ENCODE peak calls at places on chromosomes 13 and 19, in seven cellular contexts. P is LNCaP clone FGC, K is cardiac muscle cell, U is neural progenitor cell, O is AG04449, D is fibroblast of the aortic adventitia, R is A549. W is an unnamed sample.
A peak's percentile ranks its signal among the peaks of the same experiment; 100 is the strongest.

GRCh38 chr19:829129-829758 is 1.6 kb downstream of the AZU1 start:
- DNase-seq in R (no peak), O (no peak), P (no peak), U (no peak), D (no peak), K (no peak), W (no peak)

GRCh38 chr19:35123573-35123972 is 8.0 kb downstream of the FXYD3 start:
- DNase-seq in P (no peak), O (no peak), K (no peak), R (no peak), D (no peak), U (no peak), W (no peak)

GRCh38 chr13:20714161-20714560 is 10.7 kb downstream of the IL17D start:
- DNase-seq in P (no peak), R (no peak), O (no peak), D (peak; percentile 64), U (no peak), K (no peak), W (no peak)

GRCh38 chr13:102183509-102184182 is 218.2 kb downstream of the FGF14 start:
- DNase-seq in D (no peak), R (no peak), K (no peak), O (no peak), U (no peak), P (no peak), W (peak; percentile 52)

GRCh38 chr13:24040835-24041234 is 119.7 kb upstream of the SPATA13 start:
- DNase-seq in K (no peak), O (no peak), R (no peak), U (peak; percentile 72), D (no peak), P (no peak), W (no peak)

GRCh38 chr19:53879145-53880037 is 2.6 kb upstream of the PRKCG start:
- DNase-seq in D (peak; percentile 89), O (no peak), R (peak; percentile 92), K (peak; percentile 99), U (peak; percentile 99), P (no peak), W (no peak)

GRCh38 chr19:51136891-51137551 is 5.1 kb upstream of the SIGLEC7 start:
- DNase-seq in U (no peak), D (no peak), O (no peak), R (no peak), K (no peak), P (no peak), W (no peak)

GRCh38 chr13:46168341-46168740 is 13.6 kb downstream of the LCP1 start:
- DNase-seq in P (peak; percentile 88), D (no peak), K (no peak), O (no peak), R (no peak), U (no peak), W (peak; percentile 18)

GRCh38 chr13:97781891-97782305 is 171.6 kb upstream of the IPO5 start:
- DNase-seq in P (no peak), R (no peak), U (no peak), O (no peak), K (no peak), D (no peak), W (no peak)

GRCh38 chr19:38229585-38230073 is 5.6 kb upstream of the DPF1 start:
- DNase-seq in D (peak; percentile 79), O (no peak), U (peak; percentile 93), K (peak; percentile 95), P (no peak), R (peak; percentile 89), W (no peak)

GRCh38 chr19:6108721-6109633 is 1.3 kb downstream of the RFX2 start:
- DNase-seq in D (peak; percentile 87), P (no peak), U (peak; percentile 57), R (peak; percentile 37), O (no peak), K (no peak), W (no peak)

GRCh38 chr19:4360641-4361151 is 17.3 kb downstream of the MPND start:
- DNase-seq in O (no peak), D (no peak), P (no peak), U (no peak), K (no peak), R (no peak), W (no peak)

GRCh38 chr13:47594833-47595232 is 406.2 kb downstream of the SUCLA2 start:
- DNase-seq in O (no peak), U (peak; percentile 23), K (no peak), P (no peak), R (peak; percentile 18), D (no peak), W (no peak)

GRCh38 chr13:47603365-47603764 is 397.7 kb downstream of the SUCLA2 start:
- DNase-seq in R (no peak), O (no peak), P (no peak), D (no peak), U (no peak), K (no peak), W (no peak)

GRCh38 chr13:47598340-47598911 is 402.6 kb downstream of the SUCLA2 start:
- DNase-seq in R (no peak), U (no peak), K (no peak), O (no peak), P (no peak), D (peak; percentile 46), W (no peak)
- TF ChIP-seq CTCF in R (no peak), U (peak; percentile 45), K (peak; percentile 30), O (no peak), P (peak; percentile 8), D (peak; percentile 47), W (peak; percentile 48)

GRCh38 chr19:45931055-45931454 is 16.5 kb upstream of the NANOS2 start:
- DNase-seq in O (no peak), D (no peak), K (no peak), P (no peak), U (no peak), R (no peak), W (no peak)
- TF ChIP-seq CTCF in O (no peak), D (peak; percentile 23), K (no peak), P (no peak), U (no peak), R (no peak), W (peak; percentile 14)

GRCh38 chr13:48875071-48875470 is 100.6 kb upstream of the FNDC3A start:
- DNase-seq in K (no peak), P (no peak), D (no peak), O (no peak), U (no peak), R (no peak), W (no peak)

GRCh38 chr13:48876289-48876688 is 99.4 kb upstream of the FNDC3A start:
- DNase-seq in R (no peak), U (peak; percentile 38), D (no peak), O (no peak), P (no peak), K (no peak), W (no peak)

GRCh38 chr13:48874165-48874564 is 101.5 kb upstream of the FNDC3A start:
- DNase-seq in K (peak; percentile 30), D (no peak), R (no peak), P (no peak), U (no peak), O (no peak), W (no peak)

GRCh38 chr13:48873081-48873480 is 102.6 kb upstream of the FNDC3A start:
- DNase-seq in O (no peak), K (no peak), D (no peak), U (no peak), R (no peak), P (no peak), W (no peak)

GRCh38 chr13:48873598-48873997 is 102.1 kb upstream of the FNDC3A start:
- DNase-seq in P (no peak), U (peak; percentile 18), D (peak; percentile 15), R (peak; percentile 4), K (peak; percentile 23), O (no peak), W (no peak)
- TF ChIP-seq CTCF in P (no peak), U (no peak), D (no peak), R (no peak), K (no peak), O (no peak), W (peak; percentile 10)

GRCh38 chr13:39039033-39039432 is 777 bp downstream of the NHLRC3 start:
- DNase-seq in R (no peak), P (no peak), U (no peak), O (no peak), D (no peak), K (no peak), W (no peak)

GRCh38 chr13:39037410-39037879 is 444 bp downstream of the PROSER1 start:
- DNase-seq in K (no peak), O (no peak), D (no peak), P (no peak), U (no peak), R (no peak), W (no peak)

GRCh38 chr13:39038569-39038898 is 278 bp downstream of the NHLRC3 start:
- DNase-seq in K (no peak), O (no peak), D (no peak), U (no peak), P (no peak), R (peak; percentile 10), W (no peak)

GRCh38 chr13:39036212-39036611 is 1.7 kb downstream of the PROSER1 start:
- DNase-seq in P (no peak), D (peak; percentile 25), K (peak; percentile 24), R (no peak), U (no peak), O (no peak), W (no peak)

DNA sequence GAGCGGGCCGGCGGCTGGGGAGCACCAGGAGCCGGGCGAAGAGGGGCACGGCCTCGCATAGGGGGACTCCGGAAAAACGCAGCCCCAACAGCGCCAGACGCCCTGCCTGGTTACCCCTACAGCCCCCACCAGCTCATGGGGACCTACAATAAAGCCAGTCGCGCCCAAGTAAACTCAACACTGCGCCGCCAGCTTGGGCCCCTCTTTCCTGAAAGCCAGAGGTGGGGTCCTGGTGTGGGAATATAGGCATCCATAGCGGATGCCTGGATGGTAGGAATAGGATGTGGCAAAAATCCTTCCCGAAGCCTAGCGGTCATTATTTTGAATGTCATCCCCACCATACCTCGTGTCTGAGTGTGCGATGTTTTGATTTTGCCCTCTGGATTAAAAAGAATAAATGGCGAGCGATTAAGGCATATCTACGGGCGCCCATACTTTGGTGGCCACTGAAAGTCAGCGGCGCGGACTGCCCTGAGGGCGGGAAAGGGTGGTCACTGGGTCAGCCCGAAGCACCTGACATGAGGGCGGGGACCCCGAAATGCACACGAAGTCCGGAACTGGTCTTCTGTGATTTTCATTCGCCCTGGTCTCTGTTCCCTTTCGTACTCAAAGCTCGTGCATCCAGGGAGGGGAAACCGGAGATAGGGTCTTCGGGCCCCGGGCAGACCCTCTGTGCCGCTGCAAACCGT is at the start of the genes NHLRC3 and PROSER1:
- DNase-seq in O (peak; percentile 53), D (peak; percentile 96), U (peak; percentile 94), P (peak; percentile 46), R (peak; percentile 83), K (peak; percentile 96), W (peak; percentile 68)
- TF ChIP-seq CTCF in O (no peak), D (no peak), U (no peak), P (no peak), R (no peak), K (no peak), W (no peak)

DNA sequence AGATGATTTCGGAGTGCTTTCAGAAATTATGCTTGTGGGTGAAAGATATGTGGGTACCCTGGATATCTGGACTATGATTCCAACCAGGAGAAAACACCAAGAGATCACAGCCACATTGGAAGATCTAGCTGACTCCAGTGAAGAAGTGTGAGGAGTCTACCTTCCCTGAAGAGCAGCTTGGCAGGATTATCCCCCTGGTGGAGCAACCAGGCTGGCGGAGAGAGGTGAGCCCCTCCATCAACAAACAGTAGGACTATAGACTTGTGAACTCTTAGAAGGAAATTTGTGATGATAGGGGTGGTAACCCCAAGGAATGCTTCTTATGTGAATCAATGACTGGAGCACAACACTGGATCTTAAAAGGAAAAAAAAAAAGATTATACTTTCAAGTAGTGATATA is 47.8 kb upstream of the DIAPH3 start:
- DNase-seq in K (no peak), R (no peak), P (no peak), D (no peak), O (no peak), U (no peak), W (no peak)
- TF ChIP-seq CTCF in K (no peak), R (no peak), P (no peak), D (no peak), O (no peak), U (peak; percentile 7), W (no peak)